ENCODE peak calls at places on chromosome 10, in eight cellular contexts. M is GM03348; E is amniotic stem cell; Q is activated CD8-positive, alpha-beta memory T cell treated with anti-CD3 and anti-CD28 coated beads for 24 hours; H is endodermal cell; A is activated naive CD4-positive, alpha-beta T cell treated with Interleukin-2 at 50 U/mL for 16 hours; P is SW480; T is HEK293T. D is an unnamed sample.

GRCh38 chr10:77915299-77916105 is 11.1 kb downstream of the DLG5 start:
- DNase-seq in M (peak; percentile 54), E (no peak), A (no peak), Q (no peak), H (no peak), P (no peak), T (no peak), D (no peak)

GRCh38 chr10:79394631-79395030 is 47.4 kb downstream of the PPIF start:
- DNase-seq in Q (no peak), P (no peak), T (no peak), M (no peak), A (no peak), H (no peak), E (no peak), D (no peak)

GRCh38 chr10:1290071-1290471 is 233.9 kb downstream of the WDR37 start:
- DNase-seq in E (no peak), A (no peak), T (no peak), H (no peak), P (peak; percentile 2), Q (no peak), M (no peak), D (no peak)

GRCh38 chr10:4064489-4064888 is 279.5 kb upstream of the KLF6 start:
- DNase-seq in H (no peak), E (no peak), Q (no peak), P (no peak), M (no peak), T (no peak), A (no peak), D (no peak)

GRCh38 chr10:75972494-75973276 is 541.3 kb downstream of the LRMDA start:
- DNase-seq in P (no peak), H (no peak), M (no peak), Q (no peak), T (no peak), A (no peak), E (no peak), D (no peak)

GRCh38 chr10:24885551-24885950 is 66.9 kb downstream of the PRTFDC1 start:
- DNase-seq in Q (no peak), P (no peak), A (no peak), M (no peak), E (no peak), T (no peak), H (no peak), D (no peak)

GRCh38 chr10:3785849-3786290 is 861 bp upstream of the KLF6 start:
- DNase-seq in P (peak; percentile 31), Q (peak; percentile 86), T (no peak), E (no peak), M (no peak), H (peak; percentile 80), A (peak; percentile 45), D (no peak)

GRCh38 chr10:88848499-88848898 is 3.1 kb downstream of the ANKRD22 start:
- DNase-seq in M (peak; percentile 49), A (no peak), Q (no peak), T (no peak), E (peak; percentile 21), P (peak; percentile 56), H (no peak), D (no peak)

D was measured in stimulated activated naive CD8-positive, alpha-beta T cell treated with anti-CD3 and anti-CD28 coated beads, Interleukin-15, Interleukin-2, amounts not matched to agents 100 U/mL and 50 U/mL, for 24 hours.